ENCODE peak calls at places on chromosomes 2 and 18, in four cellular contexts. One of them, this sample, is unnamed.

GRCh38 chr18:65091737-65092329 is 659.0 kb upstream of the CDH7 start:
- DNase-seq in left ventricle myocardium inferior: no peak
- DNase-seq in lung: no peak
- DNase-seq in stimulated activated CD8-positive, alpha-beta memory T cell treated with anti-CD3 and anti-CD28 coated beads, Interleukin-2, amount 100 ng/mL, for 48 hours: no peak
- DNase-seq in this sample: no peak

GRCh38 chr2:20915271-20915670 is 92.4 kb upstream of the LDAH start:
- DNase-seq in left ventricle myocardium inferior: no peak
- DNase-seq in lung: no peak
- DNase-seq in stimulated activated CD8-positive, alpha-beta memory T cell treated with anti-CD3 and anti-CD28 coated beads, Interleukin-2, amount 100 ng/mL, for 48 hours: no peak
- DNase-seq in this sample: no peak

GRCh38 chr2:196075196-196075595 is 6.6 kb upstream of the DNAH7 start:
- DNase-seq in left ventricle myocardium inferior: no peak
- DNase-seq in lung: no peak
- DNase-seq in stimulated activated CD8-positive, alpha-beta memory T cell treated with anti-CD3 and anti-CD28 coated beads, Interleukin-2, amount 100 ng/mL, for 48 hours: no peak
- DNase-seq in this sample: no peak

GRCh38 chr2:133711806-133712205 is 143.5 kb upstream of the NCKAP5 start:
- DNase-seq in left ventricle myocardium inferior: no peak
- DNase-seq in lung: no peak
- DNase-seq in stimulated activated CD8-positive, alpha-beta memory T cell treated with anti-CD3 and anti-CD28 coated beads, Interleukin-2, amount 100 ng/mL, for 48 hours: no peak
- DNase-seq in this sample: no peak

GRCh38 chr18:73848656-73849055 is 299.0 kb downstream of the FBXO15 start:
- DNase-seq in left ventricle myocardium inferior: no peak
- DNase-seq in lung: no peak
- DNase-seq in stimulated activated CD8-positive, alpha-beta memory T cell treated with anti-CD3 and anti-CD28 coated beads, Interleukin-2, amount 100 ng/mL, for 48 hours: no peak
- DNase-seq in this sample: no peak

GRCh38 chr2:223772363-223772762 is 65.0 kb downstream of the AP1S3 start:
- DNase-seq in left ventricle myocardium inferior: no peak
- DNase-seq in lung: no peak
- DNase-seq in stimulated activated CD8-positive, alpha-beta memory T cell treated with anti-CD3 and anti-CD28 coated beads, Interleukin-2, amount 100 ng/mL, for 48 hours: no peak
- DNase-seq in this sample: no peak

GRCh38 chr18:24181806-24182205 is 42.9 kb downstream of the CABYR start:
- DNase-seq in left ventricle myocardium inferior: no peak
- DNase-seq in lung: no peak
- DNase-seq in stimulated activated CD8-positive, alpha-beta memory T cell treated with anti-CD3 and anti-CD28 coated beads, Interleukin-2, amount 100 ng/mL, for 48 hours: no peak
- DNase-seq in this sample: no peak

GRCh38 chr2:222877556-222878278 is 16.9 kb downstream of the ACSL3 start:
- DNase-seq in left ventricle myocardium inferior: no peak
- DNase-seq in lung: no peak
- DNase-seq in stimulated activated CD8-positive, alpha-beta memory T cell treated with anti-CD3 and anti-CD28 coated beads, Interleukin-2, amount 100 ng/mL, for 48 hours: no peak
- DNase-seq in this sample: no peak

GRCh38 chr18:31268985-31269406 is 49.0 kb upstream of the DSG1 start:
- DNase-seq in left ventricle myocardium inferior: no peak
- DNase-seq in lung: no peak
- DNase-seq in stimulated activated CD8-positive, alpha-beta memory T cell treated with anti-CD3 and anti-CD28 coated beads, Interleukin-2, amount 100 ng/mL, for 48 hours: no peak
- DNase-seq in this sample: no peak

GRCh38 chr2:54979645-54980044 is 70.6 kb downstream of the RTN4 start:
- DNase-seq in left ventricle myocardium inferior: no peak
- DNase-seq in lung: peak
- DNase-seq in stimulated activated CD8-positive, alpha-beta memory T cell treated with anti-CD3 and anti-CD28 coated beads, Interleukin-2, amount 100 ng/mL, for 48 hours: no peak
- DNase-seq in this sample: no peak

GRCh38 chr2:58376592-58376991 is 135.5 kb upstream of the FANCL start:
- DNase-seq in left ventricle myocardium inferior: no peak
- DNase-seq in lung: no peak
- DNase-seq in stimulated activated CD8-positive, alpha-beta memory T cell treated with anti-CD3 and anti-CD28 coated beads, Interleukin-2, amount 100 ng/mL, for 48 hours: no peak
- DNase-seq in this sample: no peak

GRCh38 chr2:240166191-240166590 is 25.7 kb upstream of the OTOS start:
- DNase-seq in left ventricle myocardium inferior: no peak
- DNase-seq in lung: no peak
- DNase-seq in stimulated activated CD8-positive, alpha-beta memory T cell treated with anti-CD3 and anti-CD28 coated beads, Interleukin-2, amount 100 ng/mL, for 48 hours: no peak
- DNase-seq in this sample: no peak

GRCh38 chr18:78790511-78790910 is 189.1 kb upstream of the SALL3 start:
- DNase-seq in left ventricle myocardium inferior: no peak
- DNase-seq in lung: no peak
- DNase-seq in stimulated activated CD8-positive, alpha-beta memory T cell treated with anti-CD3 and anti-CD28 coated beads, Interleukin-2, amount 100 ng/mL, for 48 hours: no peak
- DNase-seq in this sample: no peak

GRCh38 chr2:179447839-179448447 is 183.3 kb upstream of the SESTD1 start:
- DNase-seq in left ventricle myocardium inferior: no peak
- DNase-seq in lung: no peak
- DNase-seq in stimulated activated CD8-positive, alpha-beta memory T cell treated with anti-CD3 and anti-CD28 coated beads, Interleukin-2, amount 100 ng/mL, for 48 hours: no peak
- DNase-seq in this sample: no peak